ENCODE peak calls at places on chromosomes 6 and 20, in six cellular contexts. F is HFFc6; V is activated T-cell treated with anti-CD3 and anti-CD28 coated beads, Interleukin-2, amount 50 U/mL, for 72 hours; G is NB4; I is hippocampal formation; S is T-helper 9 cell. D is an unnamed sample.

GRCh38 chr20:47334022-47334551 is 22.4 kb downstream of the ZMYND8 start:
- DNase-seq in G (no peak), V (no peak), S (no peak), I (peak), F (peak), D (no peak)

GRCh38 chr20:818001-818664 is 15.4 kb upstream of the FAM110A start:
- DNase-seq in F (no peak), G (no peak), I (no peak), S (no peak), V (no peak), D (no peak)

GRCh38 chr6:152637422-152638047 is 373 bp upstream of the SYNE1 start:
- DNase-seq in G (no peak), S (no peak), V (no peak), F (peak), I (no peak), D (no peak)

GRCh38 chr6:33622456-33623431 is 1.6 kb downstream of the ITPR3 start:
- DNase-seq in F (no peak), I (no peak), V (no peak), G (no peak), S (no peak), D (no peak)

GRCh38 chr6:160534050-160534696 is 129.9 kb downstream of the LPA start:
- DNase-seq in V (peak), G (peak), S (peak), I (peak), F (no peak), D (peak)

GRCh38 chr6:106820412-106820852 is 154.1 kb downstream of the CD24 start:
- DNase-seq in F (no peak), S (no peak), G (no peak), I (no peak), V (no peak), D (no peak)

GRCh38 chr20:38159539-38159938 is 5.5 kb downstream of the TGM2 start:
- DNase-seq in F (no peak), I (no peak), G (no peak), V (no peak), S (no peak), D (no peak)

GRCh38 chr6:88263591-88263990 is 97.4 kb upstream of the CNR1 start:
- DNase-seq in S (no peak), G (no peak), F (no peak), V (no peak), I (no peak), D (no peak)

GRCh38 chr6:145138469-145139185 is 596.7 kb downstream of the EPM2A start:
- DNase-seq in F (no peak), S (no peak), V (no peak), G (no peak), I (no peak), D (no peak)

D was measured in AG09319.